ENCODE peak calls at places on chromosomes 5 and 9, in four cellular contexts. S is brain microvascular endothelial cell, K is ovary, A is colonic mucosa. N is an unnamed sample.

GRCh38 chr5:14268236-14268701 is 125.1 kb downstream of the TRIO start:
- DNase-seq in A (no peak), K (no peak), S (peak; percentile 92), N (no peak)

GRCh38 chr9:124068248-124068647 is 56.7 kb downstream of the LHX2 start:
- DNase-seq in A (no peak), K (no peak), S (no peak), N (no peak)

GRCh38 chr5:35213608-35214007 is 16.7 kb downstream of the PRLR start:
- DNase-seq in K (no peak), S (no peak), A (no peak), N (no peak)

GRCh38 chr5:133446440-133446839 is 165.9 kb downstream of the FSTL4 start:
- DNase-seq in A (no peak), S (no peak), K (no peak), N (no peak)

GRCh38 chr5:141966963-141967333 is 2.0 kb upstream of the RNF14 start:
- DNase-seq in A (no peak), S (no peak), K (no peak), N (no peak)

GRCh38 chr9:17065062-17065461 is 69.8 kb upstream of the CNTLN start:
- DNase-seq in A (no peak), S (peak; percentile 20), K (no peak), N (no peak)

GRCh38 chr9:116475201-116475600 is 211.9 kb upstream of the TRIM32 start:
- DNase-seq in S (peak; percentile 51), A (no peak), K (no peak), N (no peak)

GRCh38 chr5:109743770-109744212 is 54.1 kb downstream of the MAN2A1 start:
- DNase-seq in K (no peak), S (peak; percentile 96), A (no peak), N (no peak)

GRCh38 chr5:111584651-111585050 is 72.3 kb upstream of the STARD4 start:
- DNase-seq in K (no peak), S (peak; percentile 82), A (no peak), N (no peak)

GRCh38 chr5:91288517-91288916 is 94.6 kb downstream of the ARRDC3 start:
- DNase-seq in K (no peak), A (no peak), S (no peak), N (no peak)

GRCh38 chr5:127647361-127647958 is 1.4 kb upstream of the CTXN3 start:
- DNase-seq in K (no peak), S (no peak), A (no peak), N (no peak)

GRCh38 chr5:124040799-124041198 is 528.8 kb downstream of the CSNK1G3 start:
- DNase-seq in S (peak; percentile 37), K (no peak), A (no peak), N (peak; percentile 24)

GRCh38 chr5:112109331-112109993 is 309.6 kb downstream of the EPB41L4A start:
- DNase-seq in A (peak; percentile 18), K (no peak), S (peak; percentile 12), N (peak; percentile 71)

GRCh38 chr9:87622936-87623335 is 103.0 kb upstream of the CTSL start:
- DNase-seq in K (no peak), S (no peak), A (no peak), N (no peak)

GRCh38 chr5:159873680-159874079 is 42.6 kb upstream of the ADRA1B start:
- DNase-seq in K (no peak), A (no peak), S (no peak), N (no peak)

GRCh38 chr5:63262191-63262981 is 683.8 kb downstream of the LRRC70 start:
- DNase-seq in K (no peak), A (no peak), S (no peak), N (no peak)

GRCh38 chr9:133274236-133275104 is 531 bp downstream of the ABO start:
- DNase-seq in S (no peak), A (no peak), K (peak; percentile 44), N (no peak)

GRCh38 chr9:106864533-106865143 is 1.7 kb downstream of the ZNF462 start:
- DNase-seq in S (peak; percentile 28), A (no peak), K (peak; percentile 44), N (no peak)

GRCh38 chr9:124209279-124209678 is 48.5 kb upstream of the NEK6 start:
- DNase-seq in S (no peak), A (no peak), K (no peak), N (no peak)

GRCh38 chr5:6686916-6687409 is 26.3 kb upstream of the TENT4A start:
- DNase-seq in A (no peak), K (no peak), S (peak; percentile 35), N (peak; percentile 31)